ENCODE peak calls at places on chromosome 16, in six cellular contexts. B is breast epithelium, A is body of pancreas, V is ovary, Q is uterus, K is esophagus muscularis mucosa. O is an unnamed sample. For H3K27me3 and H3K4me1, the result is how much of the 10 kb centered on the place peaks cover.

GRCh38 chr16:14529010-14529669 is 100.9 kb downstream of the PARN start:
- DNase-seq in K (peak), Q (peak), B (peak), A (peak), V (peak), O (peak)

GRCh38 chr16:68752602-68753001 is 15.5 kb downstream of the CDH1 start:
- DNase-seq in A (no peak), K (no peak), B (no peak), Q (no peak), V (no peak), O (no peak)

GRCh38 chr16:57252148-57252721 is 7.2 kb downstream of the ARL2BP start:
- DNase-seq in K (no peak), Q (no peak), B (no peak), A (peak), V (no peak), O (no peak)

GRCh38 chr16:73768786-73769203 is 527.8 kb upstream of the PSMD7 start:
- DNase-seq in A (peak), B (no peak), K (no peak), Q (no peak), V (no peak), O (no peak)

GRCh38 chr16:84436196-84436595 is 67.9 kb downstream of the ATP2C2 start:
- DNase-seq in V (no peak), Q (no peak), B (no peak), A (no peak), K (no peak), O (no peak)

GRCh38 chr16:81808933-81809480 is 29.9 kb downstream of the PLCG2 start:
- DNase-seq in B (no peak), Q (no peak), V (no peak), A (no peak), K (no peak), O (no peak)

GRCh38 chr16:88888778-88889387 is 22.4 kb upstream of the PABPN1L start:
- DNase-seq in A (no peak), V (no peak), B (no peak), Q (no peak), K (no peak), O (no peak)

GRCh38 chr16:80518436-80518835 is 22.4 kb upstream of the DYNLRB2 start:
- DNase-seq in K (no peak), B (no peak), Q (no peak), V (no peak), A (no peak), O (no peak)

GRCh38 chr16:3157229-3158013 is 22.6 kb downstream of the ZNF213 start:
- DNase-seq in K (no peak), B (peak), Q (peak), A (peak), V (peak), O (peak)

GRCh38 chr16:17318200-17318599 is 152.6 kb downstream of the XYLT1 start:
- DNase-seq in B (no peak), A (peak), K (no peak), V (peak), Q (no peak), O (peak)

GRCh38 chr16:21167360-21167759 is 8.9 kb downstream of the LDAF1 start:
- DNase-seq in V (no peak), K (no peak), A (no peak), B (no peak), Q (no peak), O (no peak)

GRCh38 chr16:57284206-57284951 is at the start of gene PLLP:
- DNase-seq in K (no peak), V (no peak), Q (peak), A (peak), B (no peak), O (peak)

GRCh38 chr16:15434425-15435215 is at the start of gene BMERB1:
- DNase-seq in Q (peak), A (peak), K (no peak), V (peak), B (peak), O (peak)

GRCh38 chr16:88510091-88510719 is 57.1 kb downstream of the ZFPM1 start:
- DNase-seq in V (no peak), A (no peak), K (no peak), Q (no peak), B (no peak), O (no peak)

GRCh38 chr16:84839956-84840355 is 20.2 kb downstream of the CRISPLD2 start:
- DNase-seq in K (no peak), A (no peak), B (no peak), Q (no peak), V (no peak), O (peak)

GRCh38 chr16:73053379-73054130 is 5.6 kb upstream of the ZFHX3 start:
- DNase-seq in A (no peak), Q (no peak), B (no peak), K (no peak), V (no peak), O (no peak)

GRCh38 chr16:46986438-46986837 is 13.0 kb upstream of the DNAJA2 start:
- DNase-seq in B (no peak), A (no peak), Q (no peak), V (no peak), K (no peak), O (no peak)

GRCh38 chr16:82824408-82824807 is 197.6 kb downstream of the CDH13 start:
- DNase-seq in Q (no peak), K (no peak), A (no peak), V (no peak), B (no peak), O (no peak)

GRCh38 chr16:51146256-51146924 is 4.7 kb downstream of the SALL1 start:
- DNase-seq in Q (no peak), K (no peak), A (no peak), B (no peak), V (no peak), O (no peak)

GRCh38 chr16:10368984-10369551 is 16.8 kb upstream of the ATF7IP2 start:
- DNase-seq in V (no peak), A (no peak), B (no peak), Q (no peak), K (no peak), O (peak)

GRCh38 chr16:31715915-31716314 is 157.7 kb upstream of the ZNF267 start:
- DNase-seq in K (no peak), V (no peak), B (no peak), Q (no peak), A (no peak), O (no peak)

GRCh38 chr16:51666821-51667220 is 515.8 kb upstream of the SALL1 start:
- DNase-seq in A (no peak), K (no peak), B (no peak), V (no peak), Q (no peak), O (no peak)

GRCh38 chr16:19067349-19068236 is at the start of gene COQ7:
- DNase-seq in Q (peak), V (peak), K (peak), B (peak), A (peak), O (peak)

GRCh38 chr16:81442220-81442908 is 2.2 kb upstream of the CMIP start:
- DNase-seq in Q (no peak), K (no peak), A (no peak), V (no peak), B (no peak), O (no peak)

GRCh38 chr16:11603331-11603750 is 16.6 kb upstream of the LITAF start:
- DNase-seq in A (no peak), Q (peak), K (no peak), B (no peak), V (peak), O (no peak)

GRCh38 chr16:66515543-66516171 is 34.3 kb downstream of the TK2 start:
- DNase-seq in A (no peak), B (no peak), K (no peak), Q (no peak), V (no peak), O (peak)

GRCh38 chr16:75965504-75966374 is 239.4 kb upstream of the CPHXL start:
- DNase-seq in A (no peak), V (no peak), K (no peak), Q (no peak), B (no peak), O (no peak)

GRCh38 chr16:23640959-23641765 is at the start of the genes DCTN5 and PALB2:
- DNase-seq in K (peak), B (peak), V (peak), A (peak), Q (peak), O (peak)

GRCh38 chr16:88628512-88628974 is 9.8 kb upstream of the IL17C start:
- DNase-seq in A (no peak), V (no peak), Q (no peak), B (no peak), K (no peak), O (no peak)

GRCh38 chr16:22670551-22670970 is 143.4 kb upstream of the HS3ST2 start:
- DNase-seq in V (peak), B (no peak), A (no peak), K (no peak), Q (no peak), O (peak)

GRCh38 chr16:73846292-73846849 is 450.2 kb upstream of the PSMD7 start:
- DNase-seq in B (no peak), V (no peak), A (no peak), Q (no peak), K (no peak), O (no peak)

GRCh38 chr16:17026600-17027242 is 444.0 kb downstream of the XYLT1 start:
- DNase-seq in Q (no peak), V (no peak), K (no peak), A (no peak), B (no peak), O (no peak)

GRCh38 chr16:86578499-86579267 is at the start of gene FOXL1:
- DNase-seq in K (no peak), V (no peak), Q (no peak), B (no peak), A (no peak), O (no peak)

GRCh38 chr16:9372934-9373890 is 281.8 kb downstream of the HAPSTR1 start:
- DNase-seq in V (no peak), K (no peak), A (no peak), B (no peak), Q (no peak), O (no peak)

GRCh38 chr16:71406316-71406715 is 35.5 kb downstream of the TLE7 start:
- DNase-seq in A (no peak), V (no peak), Q (no peak), K (no peak), B (no peak), O (no peak)

GRCh38 chr16:47927330-47927729 is 228.5 kb downstream of the ABCC12 start:
- DNase-seq in V (no peak), A (no peak), Q (no peak), K (no peak), B (no peak), O (no peak)

GRCh38 chr16:85403693-85404092 is 209.4 kb upstream of the GSE1 start:
- DNase-seq in V (no peak), Q (no peak), A (no peak), B (no peak), K (no peak), O (no peak)

GRCh38 chr16:68575082-68575481 is 36.0 kb downstream of the ZFP90 start:
- DNase-seq in B (no peak), Q (no peak), A (no peak), K (no peak), V (no peak), O (no peak)

GRCh38 chr16:55944377-55944802 is 69.2 kb upstream of the CES5A start:
- DNase-seq in K (peak), B (peak), V (peak), Q (peak), A (peak), O (peak)

DNA sequence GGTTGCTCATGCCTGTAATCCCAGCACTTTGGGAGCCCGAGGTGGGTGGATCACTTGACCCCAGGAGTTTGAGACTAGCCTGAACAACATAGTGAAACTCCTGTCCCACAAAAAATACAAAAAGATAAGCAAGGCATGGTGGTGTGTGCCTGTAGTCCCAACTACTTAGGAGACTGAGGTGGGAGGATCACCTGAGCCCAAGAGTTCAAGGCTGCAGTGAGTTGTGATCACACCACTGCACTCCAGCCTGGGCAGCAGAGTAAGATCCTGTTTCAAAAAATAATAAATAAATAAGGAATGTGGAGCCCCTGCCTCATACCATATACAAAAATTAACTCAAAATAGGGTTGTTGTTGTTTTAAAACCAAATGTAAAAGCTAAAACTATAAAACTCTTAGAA is 26.2 kb upstream of the CORO1A start:
- DNase-seq in Q (no peak), B (no peak), K (no peak), A (no peak), V (no peak), O (no peak)
- H3K27me3 ChIP-seq in Q (under half), B (under half), K (under half), A (under half), V (under half), O (under half)

GRCh38 chr16:1964506-1965471 is at the start of gene RPS2:
- DNase-seq in V (peak), A (peak), K (peak), B (peak), Q (peak), O (peak)
- TF ChIP-seq POLR2A in V (peak), A (peak), K (peak), B (peak), Q (peak), O (peak)

GRCh38 chr16:4327782-4328579 is 12.1 kb downstream of the GLIS2 start:
- DNase-seq in K (peak), A (peak), Q (peak), B (peak), V (peak), O (peak)
- H3K4me1 ChIP-seq in K (half or more), A (under half), Q (under half), B (under half), V (under half), O (under half)

GRCh38 chr16:79194291-79194690 is 406.2 kb downstream of the MAF start:
- DNase-seq in K (no peak), Q (no peak), V (no peak), B (no peak), A (no peak), O (no peak)
- H3K27me3 ChIP-seq in K (under half), Q (under half), V (under half), B (under half), A (under half), O (under half)

GRCh38 chr16:2047330-2048115 is at the start of the genes NTHL1 and TSC2:
- DNase-seq in K (peak), Q (peak), V (peak), B (peak), A (peak), O (peak)
- TF ChIP-seq POLR2A in K (no peak), Q (peak), V (peak), B (no peak), A (peak), O (no peak)

O was measured in thyroid gland.